ENCODE peak calls at places on chromosomes 4 and X, in seven cellular contexts. G, Y, O, A, T, I and M are unnamed samples.

GRCh38 chrX:17642891-17643290 is 94.4 kb upstream of the SCML1 start:
- DNase-seq in O (no peak), Y (no peak), T (no peak), A (no peak), I (no peak), G (no peak), M (no peak)

GRCh38 chr4:15042529-15043167 is 40.4 kb downstream of the CPEB2 start:
- DNase-seq in A (no peak), I (no peak), O (no peak), T (no peak), Y (no peak), G (no peak), M (no peak)

GRCh38 chr4:73707918-73708577 is 32.3 kb upstream of the CXCL8 start:
- DNase-seq in Y (no peak), O (no peak), I (no peak), G (peak; percentile 57), A (no peak), T (peak; percentile 42), M (no peak)

GRCh38 chrX:49291615-49292337 is 11.7 kb upstream of the GAGE10 start:
- DNase-seq in I (peak; percentile 25), T (peak; percentile 51), Y (peak; percentile 69), A (no peak), O (peak; percentile 79), G (peak; percentile 33), M (peak; percentile 71)

GRCh38 chrX:118526149-118526548 is 30.5 kb downstream of the DOCK11 start:
- DNase-seq in A (no peak), O (no peak), I (no peak), Y (no peak), T (no peak), G (no peak), M (no peak)

GRCh38 chr4:173301518-173302201 is 32.5 kb downstream of the HMGB2 start:
- DNase-seq in I (no peak), Y (peak; percentile 14), T (peak; percentile 3), A (no peak), O (peak; percentile 53), G (no peak), M (no peak)

GRCh38 chr4:162610116-162610515 is 446.3 kb upstream of the FSTL5 start:
- DNase-seq in A (no peak), Y (no peak), G (no peak), O (no peak), I (no peak), T (no peak), M (no peak)

GRCh38 chr4:81180916-81181315 is 34.1 kb downstream of the PRKG2 start:
- DNase-seq in O (no peak), I (no peak), T (no peak), Y (no peak), G (no peak), A (no peak), M (no peak)

GRCh38 chr4:47705326-47705981 is 132.4 kb downstream of the CORIN start:
- DNase-seq in T (no peak), I (peak; percentile 17), G (no peak), A (no peak), Y (no peak), O (no peak), M (no peak)

GRCh38 chr4:43776371-43776770 is 672.2 kb downstream of the KCTD8 start:
- DNase-seq in O (no peak), A (no peak), G (no peak), Y (no peak), I (no peak), T (no peak), M (no peak)

GRCh38 chrX:39492495-39493162 is 605.1 kb downstream of the BCOR start:
- DNase-seq in I (no peak), A (no peak), Y (no peak), T (no peak), O (no peak), G (no peak), M (no peak)

GRCh38 chr4:56505269-56506109 is at the start of gene ARL9:
- DNase-seq in O (peak; percentile 74), Y (peak; percentile 64), I (peak; percentile 43), A (no peak), T (no peak), G (peak; percentile 10), M (peak; percentile 63)

GRCh38 chr4:2482693-2483092 is 13.8 kb downstream of the RNF4 start:
- DNase-seq in Y (no peak), G (peak; percentile 51), I (peak; percentile 50), T (no peak), O (peak; percentile 64), A (no peak), M (no peak)

GRCh38 chrX:27918799-27919198 is 62.5 kb downstream of the DCAF8L1 start:
- DNase-seq in A (no peak), G (no peak), T (peak; percentile 7), Y (no peak), I (no peak), O (no peak), M (no peak)

GRCh38 chr4:186486172-186486571 is 69.2 kb downstream of the MTNR1A start:
- DNase-seq in G (no peak), A (no peak), T (no peak), O (peak; percentile 46), I (no peak), Y (no peak), M (no peak)

GRCh38 chr4:16598241-16599224 is 299.9 kb downstream of the LDB2 start:
- DNase-seq in O (no peak), T (no peak), A (no peak), I (no peak), Y (no peak), G (no peak), M (no peak)

GRCh38 chrX:115650916-115651315 is 89.9 kb downstream of the PLS3 start:
- DNase-seq in O (peak; percentile 76), Y (no peak), A (no peak), G (peak; percentile 15), I (no peak), T (peak; percentile 23), M (no peak)

GRCh38 chrX:72393836-72394517 is 88.3 kb upstream of the CITED1 start:
- DNase-seq in G (no peak), T (no peak), Y (no peak), O (no peak), A (no peak), I (no peak), M (no peak)

GRCh38 chr4:109164011-109164410 is 138.4 kb downstream of the COL25A1 start:
- DNase-seq in T (no peak), O (no peak), G (no peak), A (no peak), Y (no peak), I (no peak), M (no peak)

GRCh38 chrX:151754042-151754419 is 19.5 kb downstream of the CNGA2 start:
- DNase-seq in G (no peak), O (no peak), T (peak; percentile 10), Y (no peak), A (peak; percentile 65), I (no peak), M (no peak)

GRCh38 chr4:77073981-77074865 is 1.6 kb downstream of the CCNI start:
- DNase-seq in O (no peak), Y (no peak), I (no peak), A (no peak), T (no peak), G (no peak), M (no peak)